ENCODE peak calls at places on chromosomes 2 and 18, in ten cellular contexts. M is lower lobe of right lung; F is CD8-positive, alpha-beta T cell; T is GM23248; V is right cardiac atrium; N is tibial nerve; D is transverse colon; P is caudate nucleus; C is breast epithelium; Q is CD4-positive, alpha-beta T cell. E is an unnamed sample.

GRCh38 chr2:135773917-135774316 is 32.3 kb downstream of the UBXN4 start:
- DNase-seq in M (no peak), F (no peak), T (peak), V (no peak), N (no peak), D (no peak), P (no peak), C (no peak), Q (no peak), E (no peak)

GRCh38 chr2:146677280-146677679 is 1167.5 kb upstream of the ACVR2A start:
- DNase-seq in M (no peak), F (no peak), T (peak), V (no peak), N (no peak), D (no peak), P (no peak), C (no peak), Q (no peak), E (no peak)

GRCh38 chr2:48039209-48039990 is 133.1 kb upstream of the FBXO11 start:
- DNase-seq in M (no peak), F (no peak), T (no peak), V (no peak), N (no peak), D (no peak), P (no peak), C (no peak), Q (no peak), E (no peak)

GRCh38 chr2:55948176-55948921 is 24.8 kb upstream of the EFEMP1 start:
- DNase-seq in M (no peak), F (no peak), T (peak), V (no peak), N (no peak), D (no peak), P (no peak), C (no peak), Q (no peak), E (no peak)

GRCh38 chr2:75896779-75897366 is 186.2 kb upstream of the GCFC2 start:
- DNase-seq in M (no peak), F (no peak), T (peak), V (no peak), N (no peak), D (no peak), P (peak), C (no peak), Q (no peak), E (no peak)

GRCh38 chr2:226763320-226763719 is 36.3 kb downstream of the IRS1 start:
- DNase-seq in M (no peak), F (no peak), T (peak), V (no peak), N (no peak), D (no peak), P (no peak), C (no peak), Q (no peak), E (no peak)

GRCh38 chr2:242036653-242036950 is 167.1 kb downstream of the RTP5 start:
- DNase-seq in M (no peak), F (no peak), T (no peak), V (no peak), N (no peak), D (no peak), P (no peak), C (no peak), Q (no peak), E (no peak)

GRCh38 chr2:55232084-55232862 is at the start of the genes CLHC1 and RPS27A:
- DNase-seq in M (peak), F (peak), T (peak), V (peak), N (peak), D (peak), P (peak), C (peak), Q (peak), E (peak)

GRCh38 chr2:147172493-147173185 is 672.2 kb upstream of the ACVR2A start:
- DNase-seq in M (no peak), F (no peak), T (peak), V (no peak), N (no peak), D (no peak), P (no peak), C (no peak), Q (no peak), E (no peak)

GRCh38 chr2:229733606-229734205 is 19.4 kb upstream of the DNER start:
- DNase-seq in M (no peak), F (no peak), T (no peak), V (no peak), N (no peak), D (no peak), P (no peak), C (no peak), Q (no peak), E (no peak)

GRCh38 chr18:78772369-78773302 is 207.0 kb upstream of the SALL3 start:
- DNase-seq in M (no peak), F (no peak), T (no peak), V (no peak), N (no peak), D (no peak), P (no peak), C (no peak), Q (no peak), E (no peak)

GRCh38 chr18:31657823-31658669 is 26.3 kb downstream of the B4GALT6 start:
- DNase-seq in M (no peak), F (no peak), T (no peak), V (no peak), N (no peak), D (no peak), P (no peak), C (no peak), Q (no peak), E (no peak)

GRCh38 chr2:134365356-134365755 is 111.5 kb downstream of the MGAT5 start:
- DNase-seq in M (no peak), F (no peak), T (peak), V (no peak), N (no peak), D (no peak), P (no peak), C (no peak), Q (no peak), E (peak)

GRCh38 chr2:65658871-65659270 is 226.5 kb upstream of the SPRED2 start:
- DNase-seq in M (no peak), F (no peak), T (no peak), V (no peak), N (no peak), D (no peak), P (no peak), C (no peak), Q (no peak), E (no peak)

GRCh38 chr2:1755436-1756191 is 11.3 kb upstream of the PXDN start:
- DNase-seq in M (no peak), F (no peak), T (no peak), V (peak), N (no peak), D (no peak), P (no peak), C (no peak), Q (no peak), E (no peak)

GRCh38 chr18:36663312-36663711 is 165.5 kb downstream of the TPGS2 start:
- DNase-seq in M (no peak), F (no peak), T (no peak), V (no peak), N (no peak), D (no peak), P (no peak), C (no peak), Q (no peak), E (no peak)

GRCh38 chr2:205383601-205384000 is 298.7 kb upstream of the NRP2 start:
- DNase-seq in M (no peak), F (no peak), T (no peak), V (no peak), N (no peak), D (no peak), P (no peak), C (no peak), Q (no peak), E (no peak)

GRCh38 chr2:73896362-73897239 is 3.8 kb downstream of the ACTG2 start:
- DNase-seq in M (no peak), F (no peak), T (peak), V (no peak), N (no peak), D (no peak), P (no peak), C (peak), Q (peak), E (no peak)

GRCh38 chr2:26666671-26667070 is 25.5 kb upstream of the CIB4 start:
- DNase-seq in M (no peak), F (no peak), T (peak), V (no peak), N (no peak), D (no peak), P (no peak), C (no peak), Q (no peak), E (no peak)

DNA sequence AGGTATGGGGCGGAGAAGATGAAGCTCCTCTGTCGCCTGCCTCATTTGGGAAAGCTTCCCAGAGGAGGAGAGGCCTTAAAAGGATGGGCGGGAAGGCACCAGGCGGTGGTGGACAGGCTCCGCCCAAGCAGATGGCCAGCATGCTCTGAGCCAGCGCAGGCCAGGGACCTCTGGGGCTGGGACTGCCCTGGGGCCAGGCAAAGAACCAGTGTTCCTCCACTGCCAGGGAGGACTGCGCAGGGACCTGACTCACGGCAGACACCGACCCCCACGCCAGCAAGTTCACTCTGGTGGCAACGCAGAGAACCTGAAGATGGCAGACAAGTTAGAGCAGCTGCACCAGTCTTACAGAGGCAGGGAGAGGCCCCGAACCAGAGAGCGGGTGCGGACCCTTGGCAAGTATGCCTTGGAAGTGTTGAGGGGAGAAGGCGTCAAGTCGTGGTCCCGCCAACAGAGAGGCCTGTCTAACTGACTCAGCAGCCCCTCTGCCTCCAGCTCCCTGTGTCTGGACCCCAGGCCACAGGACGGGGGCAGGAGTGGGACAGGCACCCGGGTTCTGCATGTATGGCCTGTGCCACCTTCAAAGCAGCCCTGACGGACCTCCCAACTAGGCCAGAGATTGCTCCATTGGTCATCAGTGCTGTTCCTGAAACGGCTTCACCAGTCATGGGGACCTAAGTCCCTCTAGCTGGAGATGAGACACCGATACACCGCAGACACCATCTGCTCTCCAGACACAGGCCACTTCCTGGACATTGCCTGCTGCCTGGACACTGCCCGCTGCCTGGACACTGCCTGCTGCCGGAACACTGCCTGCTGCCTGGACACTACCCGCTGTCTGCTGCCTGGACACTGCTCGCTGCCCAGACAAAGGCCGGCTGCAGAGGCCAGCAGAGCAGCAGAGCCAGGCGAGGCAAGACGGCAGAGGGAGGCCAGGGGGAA is 124.7 kb downstream of the HDAC4 start:
- DNase-seq in M (peak), F (no peak), T (peak), V (peak), N (no peak), D (peak), P (no peak), C (peak), Q (no peak), E (no peak)
- H3K27ac ChIP-seq in M (peak), F (peak), T (peak), V (no peak), N (peak), D (peak), P (peak), C (peak), Q (no peak), E (peak)

GRCh38 chr2:223043164-223043941 is 8.6 kb upstream of the KCNE4 start:
- DNase-seq in M (no peak), F (no peak), T (no peak), V (no peak), N (no peak), D (no peak), P (no peak), C (no peak), Q (no peak), E (no peak)

GRCh38 chr2:223042704-223043118 is 9.3 kb upstream of the KCNE4 start:
- DNase-seq in M (no peak), F (no peak), T (peak), V (no peak), N (no peak), D (no peak), P (no peak), C (no peak), Q (no peak), E (no peak)

GRCh38 chr2:223042284-223042683 is 9.7 kb upstream of the KCNE4 start:
- DNase-seq in M (no peak), F (no peak), T (no peak), V (no peak), N (no peak), D (no peak), P (no peak), C (no peak), Q (no peak), E (no peak)

GRCh38 chr2:223040527-223040926 is 11.5 kb upstream of the KCNE4 start:
- DNase-seq in M (no peak), F (no peak), T (no peak), V (no peak), N (no peak), D (no peak), P (no peak), C (no peak), Q (no peak), E (no peak)

DNA sequence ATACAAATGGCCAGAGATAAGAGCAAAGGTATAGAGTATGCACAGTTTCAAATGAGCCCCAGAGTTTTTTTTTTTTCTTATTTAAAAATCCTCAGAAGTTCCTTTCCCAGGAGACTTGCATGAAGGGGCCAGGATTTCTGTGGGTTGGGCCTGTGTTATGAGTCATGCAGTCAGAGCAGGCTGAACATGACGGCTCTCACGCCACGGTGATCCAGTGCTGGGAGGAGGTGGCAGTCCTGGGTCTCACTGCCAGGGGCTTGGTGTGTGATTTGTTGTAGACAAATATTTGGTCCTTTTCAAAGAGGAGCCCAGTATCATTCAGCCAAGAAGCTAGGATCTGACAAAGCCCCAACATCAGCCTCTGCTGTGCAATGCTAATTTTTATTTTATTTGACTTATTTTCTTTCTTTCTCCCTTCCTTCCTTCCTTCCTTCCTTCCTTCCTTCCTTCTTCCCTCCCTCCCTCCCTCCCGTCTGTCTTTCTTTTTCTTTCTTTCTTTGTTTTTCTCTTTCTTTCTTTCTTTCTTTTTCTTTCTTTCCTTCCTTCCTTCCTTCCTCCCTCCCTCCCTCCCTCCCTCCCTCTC is 10.4 kb upstream of the KCNE4 start:
- DNase-seq in M (peak), F (no peak), T (peak), V (peak), N (peak), D (peak), P (no peak), C (no peak), Q (no peak), E (no peak)
- H3K27ac ChIP-seq in M (no peak), F (no peak), T (peak), V (no peak), N (peak), D (no peak), P (no peak), C (no peak), Q (no peak), E (peak)

GRCh38 chr18:71939483-71939882 is 604.7 kb downstream of the CBLN2 start:
- DNase-seq in M (no peak), F (no peak), T (no peak), V (no peak), N (no peak), D (no peak), P (no peak), C (no peak), Q (no peak), E (no peak)

GRCh38 chr18:71942433-71942832 is 601.7 kb downstream of the CBLN2 start:
- DNase-seq in M (no peak), F (no peak), T (no peak), V (no peak), N (no peak), D (no peak), P (no peak), C (no peak), Q (no peak), E (no peak)
- H3K27ac ChIP-seq in M (no peak), F (no peak), T (no peak), V (no peak), N (no peak), D (no peak), P (no peak), C (no peak), Q (no peak), E (no peak)

GRCh38 chr2:199424160-199424559 is 33.6 kb downstream of the SATB2 start:
- DNase-seq in M (no peak), F (no peak), T (no peak), V (no peak), N (no peak), D (no peak), P (no peak), C (no peak), Q (no peak), E (no peak)
- H3K27ac ChIP-seq in M (no peak), F (no peak), T (no peak), V (no peak), N (no peak), D (no peak), P (no peak), C (no peak), Q (no peak), E (no peak)

GRCh38 chr2:122300758-122301157 is 545.3 kb downstream of the TSN start:
- DNase-seq in M (no peak), F (no peak), T (no peak), V (no peak), N (no peak), D (no peak), P (no peak), C (no peak), Q (no peak), E (no peak)
- H3K27ac ChIP-seq in M (no peak), F (no peak), T (no peak), V (no peak), N (no peak), D (no peak), P (no peak), C (no peak), Q (no peak), E (no peak)

GRCh38 chr2:223203971-223204370 is 152.0 kb downstream of the KCNE4 start:
- DNase-seq in M (no peak), F (no peak), T (peak), V (no peak), N (no peak), D (no peak), P (no peak), C (no peak), Q (no peak), E (no peak)
- H3K27ac ChIP-seq in M (no peak), F (no peak), T (peak), V (no peak), N (peak), D (no peak), P (no peak), C (peak), Q (no peak), E (no peak)

GRCh38 chr2:165646321-165646801 is 147.7 kb downstream of the GALNT3 start:
- DNase-seq in M (no peak), F (no peak), T (peak), V (no peak), N (no peak), D (no peak), P (no peak), C (no peak), Q (no peak), E (no peak)
- H3K27ac ChIP-seq in M (no peak), F (no peak), T (no peak), V (no peak), N (no peak), D (no peak), P (no peak), C (no peak), Q (no peak), E (no peak)

DNA sequence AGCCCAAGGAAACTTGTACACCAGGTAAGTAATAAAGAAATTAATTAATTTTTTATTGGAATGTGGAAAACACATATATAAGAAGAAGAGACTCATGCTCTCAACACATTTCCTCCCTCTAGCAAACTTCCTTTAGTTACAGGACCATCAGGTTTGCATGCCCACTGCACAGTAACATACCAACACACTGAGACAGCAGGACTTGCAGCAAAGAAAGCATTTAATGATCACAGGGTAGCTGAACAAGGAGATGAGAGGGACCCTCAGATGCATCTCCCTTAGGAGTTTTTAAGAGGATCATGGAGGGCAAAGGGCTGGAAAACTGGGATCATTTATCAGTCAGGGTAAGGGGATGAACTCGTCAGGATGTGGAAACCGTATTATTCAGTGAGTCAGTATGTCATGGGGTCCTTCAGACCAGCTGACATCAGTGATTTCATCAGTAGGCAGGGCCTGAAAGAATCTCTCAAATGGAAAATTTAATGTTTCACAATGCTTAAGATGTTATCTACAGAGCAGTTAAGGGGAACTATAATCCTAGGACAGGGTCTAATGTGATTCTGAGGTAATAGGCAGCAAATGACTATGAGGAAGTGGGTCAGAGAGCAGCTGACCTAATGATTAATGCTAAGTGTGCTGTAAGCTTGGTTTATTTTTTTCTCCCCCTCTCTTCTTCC is 193.8 kb upstream of the RND3 start:
- DNase-seq in M (no peak), F (no peak), T (peak), V (no peak), N (no peak), D (no peak), P (no peak), C (no peak), Q (no peak), E (no peak)
- H3K27ac ChIP-seq in M (peak), F (no peak), T (peak), V (no peak), N (no peak), D (no peak), P (no peak), C (no peak), Q (no peak), E (no peak)

GRCh38 chr2:20608666-20609348 is 42.1 kb downstream of the HS1BP3 start:
- DNase-seq in M (peak), F (no peak), T (no peak), V (no peak), N (peak), D (no peak), P (no peak), C (no peak), Q (no peak), E (no peak)
- H3K27ac ChIP-seq in M (peak), F (no peak), T (no peak), V (peak), N (peak), D (peak), P (no peak), C (peak), Q (no peak), E (peak)

GRCh38 chr2:172985139-172985874 is 90.3 kb upstream of the MAP3K20 start:
- DNase-seq in M (peak), F (no peak), T (peak), V (no peak), N (peak), D (no peak), P (no peak), C (no peak), Q (no peak), E (no peak)
- H3K27ac ChIP-seq in M (peak), F (no peak), T (peak), V (no peak), N (no peak), D (no peak), P (no peak), C (peak), Q (no peak), E (no peak)